ENCODE peak calls at places on chromosomes 1 and 21, in five cellular contexts. F is transverse colon, M is upper lobe of left lung, I is ovary, W is HepG2. V is an unnamed sample.

GRCh38 chr1:209248649-209249279 is 334.8 kb upstream of the CAMK1G start:
- DNase-seq in F (peak; percentile 46), M (peak; percentile 37), I (no peak), W (peak; percentile 34), V (peak; percentile 50)

GRCh38 chr21:38920631-38921398 is 115.1 kb downstream of the ETS2 start:
- DNase-seq in F (no peak), M (peak; percentile 7), I (peak; percentile 51), W (no peak), V (no peak)

GRCh38 chr21:42195378-42196031 is 23.4 kb upstream of the ABCG1 start:
- DNase-seq in F (peak; percentile 44), M (peak; percentile 78), I (no peak), W (no peak), V (no peak)

GRCh38 chr1:178374016-178374415 is 122.7 kb downstream of the CLEC20A start:
- DNase-seq in F (no peak), M (no peak), I (no peak), W (no peak), V (no peak)

GRCh38 chr21:42425603-42425985 is 21.9 kb downstream of the UBASH3A start:
- DNase-seq in F (no peak), M (no peak), I (no peak), W (no peak), V (no peak)

GRCh38 chr1:51605961-51606723 is 10.8 kb upstream of the OSBPL9 start:
- DNase-seq in F (no peak), M (peak; percentile 58), I (no peak), W (no peak), V (no peak)

GRCh38 chr21:45219517-45219916 is 68.2 kb downstream of the POFUT2 start:
- DNase-seq in F (no peak), M (no peak), I (no peak), W (no peak), V (no peak)

GRCh38 chr1:175201061-175201508 is 8.5 kb upstream of the KIAA0040 start:
- DNase-seq in F (no peak), M (no peak), I (no peak), W (no peak), V (no peak)

GRCh38 chr1:11062965-11063401 is 3.2 kb upstream of the SRM start:
- DNase-seq in F (no peak), M (no peak), I (no peak), W (no peak), V (no peak)

GRCh38 chr1:54052470-54052933 is 502 bp downstream of the TMEM59 start:
- DNase-seq in F (peak; percentile 35), M (peak; percentile 41), I (peak; percentile 24), W (peak; percentile 31), V (peak; percentile 32)

GRCh38 chr1:165686121-165686970 is 12.0 kb downstream of the ALDH9A1 start:
- DNase-seq in F (no peak), M (no peak), I (no peak), W (no peak), V (no peak)

GRCh38 chr1:156922986-156923564 is 2.6 kb downstream of the LRRC71 start:
- DNase-seq in F (no peak), M (no peak), I (no peak), W (no peak), V (peak; percentile 53)

GRCh38 chr1:178143730-178144343 is 49.9 kb downstream of the RASAL2 start:
- DNase-seq in F (no peak), M (no peak), I (no peak), W (no peak), V (no peak)

GRCh38 chr1:63317007-63317813 is 5.2 kb upstream of the FOXD3 start:
- DNase-seq in F (peak; percentile 81), M (peak; percentile 83), I (no peak), W (peak; percentile 41), V (peak; percentile 85)

GRCh38 chr1:169768161-169768560 is 26.5 kb downstream of the METTL18 start:
- DNase-seq in F (no peak), M (no peak), I (no peak), W (no peak), V (no peak)

GRCh38 chr1:242454262-242455051 is 70.0 kb downstream of the PLD5 start:
- DNase-seq in F (no peak), M (no peak), I (no peak), W (peak; percentile 20), V (no peak)

GRCh38 chr1:225689882-225690459 is 37.0 kb upstream of the ENAH start:
- DNase-seq in F (no peak), M (no peak), I (no peak), W (no peak), V (no peak)

GRCh38 chr1:248858096-248858890 is 592 bp downstream of the ZNF692 start:
- DNase-seq in F (peak; percentile 79), M (peak; percentile 84), I (peak; percentile 56), W (peak; percentile 63), V (peak; percentile 85)

GRCh38 chr1:230822092-230822581 is 46.2 kb downstream of the C1orf198 start:
- DNase-seq in F (no peak), M (no peak), I (no peak), W (no peak), V (no peak)

GRCh38 chr21:43975469-43976098 is 36.5 kb upstream of the TRAPPC10 start:
- DNase-seq in F (peak; percentile 82), M (peak; percentile 79), I (peak; percentile 76), W (peak; percentile 32), V (peak; percentile 86)

GRCh38 chr1:154431586-154432373 is 26.6 kb downstream of the IL6R start:
- DNase-seq in F (no peak), M (peak; percentile 83), I (no peak), W (no peak), V (no peak)

GRCh38 chr1:180503274-180503862 is 991 bp upstream of the ACBD6 start:
- DNase-seq in F (peak; percentile 22), M (no peak), I (no peak), W (no peak), V (no peak)

GRCh38 chr21:41867313-41867712 is 11.8 kb downstream of the PRDM15 start:
- DNase-seq in F (no peak), M (no peak), I (no peak), W (no peak), V (no peak)

DNA sequence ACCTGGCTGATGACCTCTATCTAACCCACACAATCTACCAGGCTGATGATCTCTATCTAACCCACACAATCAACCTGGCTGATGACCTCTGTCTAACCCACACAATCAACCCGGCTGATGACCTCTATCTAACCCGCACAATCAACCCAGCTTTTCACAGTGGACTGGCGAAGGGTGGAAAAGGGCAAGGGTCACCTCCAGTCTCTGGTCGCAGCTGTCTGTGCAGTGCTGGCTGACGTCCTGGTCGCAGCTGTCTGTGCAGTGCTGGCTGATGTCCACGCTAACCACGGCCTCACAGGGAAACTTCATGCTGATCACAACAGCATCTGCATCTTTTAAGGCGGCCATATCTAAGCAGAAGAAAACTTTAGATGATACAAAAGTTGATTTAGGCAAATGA is 12.2 kb upstream of the CCDC27 start:
- DNase-seq in F (no peak), M (no peak), I (no peak), W (no peak), V (no peak)
- H3K27ac ChIP-seq in F (no peak overlapping the region), M (no peak overlapping the region), I (no peak overlapping the region), W (no peak overlapping the region), V (no peak overlapping the region)

GRCh38 chr1:76138217-76138616 is 63.7 kb downstream of the ST6GALNAC3 start:
- DNase-seq in F (no peak), M (no peak), I (no peak), W (no peak), V (no peak)
- TF ChIP-seq EP300 in F (peak; percentile 69), M (peak; percentile 93), I (no peak), W (no peak), V (peak; percentile 16)

GRCh38 chr1:183847646-183848045 is 42.7 kb downstream of the RGL1 start:
- DNase-seq in F (no peak), M (no peak), I (no peak), W (no peak), V (no peak)

GRCh38 chr1:183842817-183843187 is 37.9 kb downstream of the RGL1 start:
- DNase-seq in F (no peak), M (no peak), I (no peak), W (no peak), V (no peak)

GRCh38 chr1:183841950-183842816 is 37.3 kb downstream of the RGL1 start:
- DNase-seq in F (peak; percentile 26), M (peak; percentile 32), I (no peak), W (peak; percentile 88), V (no peak)

GRCh38 chr1:183844806-183845205 is 39.9 kb downstream of the RGL1 start:
- DNase-seq in F (no peak), M (no peak), I (no peak), W (no peak), V (no peak)

DNA sequence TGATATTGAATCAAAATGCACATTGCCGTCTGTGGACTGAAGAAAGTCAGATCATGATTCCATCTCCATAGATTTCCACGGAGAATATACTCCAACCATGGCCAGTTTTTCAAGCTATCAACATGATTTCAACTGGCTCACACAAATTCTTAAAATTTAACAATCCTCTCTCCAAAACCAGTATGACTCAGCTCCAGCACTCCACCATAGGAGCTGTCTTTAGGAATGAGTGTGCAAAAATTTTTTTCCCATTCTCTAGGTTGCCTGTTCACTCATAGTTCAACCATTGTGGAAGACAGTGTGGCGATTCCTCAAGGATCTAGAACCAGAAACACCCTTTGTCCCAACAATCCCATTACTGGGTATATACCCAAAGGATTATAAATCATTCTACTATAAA is 40.8 kb downstream of the RGL1 start:
- DNase-seq in F (no peak), M (no peak), I (no peak), W (no peak), V (no peak)
- TF ChIP-seq CTCF in F (no peak), M (no peak), I (no peak), W (no peak), V (no peak)

GRCh38 chr1:74426208-74426932 is 86.0 kb downstream of the LRRC53 start:
- DNase-seq in F (no peak), M (no peak), I (no peak), W (no peak), V (no peak)
- H3K27ac ChIP-seq in F (no peak overlapping the region), M (no peak overlapping the region), I (no peak overlapping the region), W (no peak overlapping the region), V (peak overlapping the region; percentile 24)

GRCh38 chr1:192441492-192441891 is 124.7 kb downstream of the RGS21 start:
- DNase-seq in F (no peak), M (no peak), I (no peak), W (no peak), V (no peak)
- TF ChIP-seq EP300 in F (no peak), M (no peak), I (no peak), W (no peak), V (no peak)

GRCh38 chr21:33069994-33070811 is at the start of gene OLIG1:
- DNase-seq in F (no peak), M (peak; percentile 69), I (no peak), W (no peak), V (peak; percentile 35)

GRCh38 chr21:33069243-33069642 is 698 bp upstream of the OLIG1 start:
- DNase-seq in F (no peak), M (no peak), I (no peak), W (no peak), V (no peak)

GRCh38 chr21:33070921-33071877 is 1.3 kb downstream of the OLIG1 start:
- DNase-seq in F (no peak), M (no peak), I (no peak), W (no peak), V (no peak)

GRCh38 chr21:33069645-33069993 is 322 bp upstream of the OLIG1 start:
- DNase-seq in F (no peak), M (no peak), I (no peak), W (no peak), V (no peak)

GRCh38 chr21:33071878-33072306 is 2.0 kb downstream of the OLIG1 start:
- DNase-seq in F (no peak), M (peak; percentile 26), I (no peak), W (no peak), V (no peak)
- TF ChIP-seq CTCF in F (no peak), M (no peak), I (no peak), W (no peak), V (no peak)

V was measured in stomach.